ENCODE peak calls at places on chromosomes 2 and 18, in four cellular contexts. C is stimulated activated CD8-positive, alpha-beta memory T cell treated with anti-CD3 and anti-CD28 coated beads, Interleukin-7, amount 100 ng/mL, for 24 hours; E is SJSA1; G is CD8-positive, alpha-beta T cell. W is an unnamed sample.

GRCh38 chr2:100673691-100674485 is 111.1 kb downstream of the PDCL3 start:
- DNase-seq in C (no peak), G (no peak), E (no peak), W (no peak)

GRCh38 chr2:169827272-169828140 is at the start of gene UBR3:
- DNase-seq in G (peak; percentile 87), E (peak; percentile 76), C (peak; percentile 81), W (peak; percentile 67)

GRCh38 chr2:111072220-111072871 is 48.4 kb upstream of the BCL2L11 start:
- DNase-seq in C (no peak), G (no peak), E (peak; percentile 79), W (peak; percentile 40)

GRCh38 chr2:237563816-237564215 is 2.6 kb upstream of the PRLH start:
- DNase-seq in E (no peak), G (no peak), C (no peak), W (no peak)

GRCh38 chr2:238473014-238473413 is 46.3 kb downstream of the ASB1 start:
- DNase-seq in C (no peak), G (no peak), E (no peak), W (no peak)

GRCh38 chr18:25099838-25100393 is 252.1 kb downstream of the ZNF521 start:
- DNase-seq in G (no peak), E (no peak), C (no peak), W (peak; percentile 36)

GRCh38 chr2:189109921-189110397 is 69.6 kb downstream of the COL5A2 start:
- DNase-seq in E (no peak), G (no peak), C (no peak), W (no peak)

GRCh38 chr2:24410976-24411375 is 50.6 kb upstream of the ITSN2 start:
- DNase-seq in E (no peak), G (no peak), C (no peak), W (no peak)

GRCh38 chr2:126586321-126586720 is 69.6 kb upstream of the GYPC start:
- DNase-seq in C (no peak), G (no peak), E (no peak), W (no peak)

GRCh38 chr2:20419007-20419576 is 27.8 kb upstream of the RHOB start:
- DNase-seq in E (peak; percentile 56), C (no peak), G (no peak), W (no peak)

GRCh38 chr2:239644016-239644415 is 243.2 kb upstream of the HDAC4 start:
- DNase-seq in E (no peak), C (no peak), G (no peak), W (no peak)

GRCh38 chr2:51103205-51103604 is 71.3 kb upstream of the NRXN1 start:
- DNase-seq in G (no peak), E (no peak), C (no peak), W (no peak)

GRCh38 chr2:118851650-118852049 is 4.2 kb upstream of the EN1 start:
- DNase-seq in G (no peak), E (no peak), C (no peak), W (no peak)

GRCh38 chr2:45344071-45344470 is 267.0 kb downstream of the SRBD1 start:
- DNase-seq in G (no peak), C (no peak), E (no peak), W (no peak)

GRCh38 chr2:206693399-206694137 is 24.6 kb downstream of the DYTN start:
- DNase-seq in E (peak; percentile 29), G (no peak), C (no peak), W (peak; percentile 5)

GRCh38 chr2:101440127-101440738 is 34.7 kb downstream of the RFX8 start:
- DNase-seq in E (no peak), C (no peak), G (no peak), W (no peak)

GRCh38 chr2:71535526-71535925 is 82.2 kb downstream of the DYSF start:
- DNase-seq in E (no peak), G (no peak), C (no peak), W (no peak)

GRCh38 chr2:111923271-111923670 is 24.9 kb downstream of the MERTK start:
- DNase-seq in G (no peak), C (no peak), E (no peak), W (peak; percentile 41)

GRCh38 chr2:69766014-69766413 is 24.1 kb downstream of the ANXA4 start:
- DNase-seq in G (no peak), C (no peak), E (no peak), W (no peak)

GRCh38 chr2:85433511-85434089 is 15.1 kb downstream of the SH2D6 start:
- DNase-seq in E (no peak), C (no peak), G (no peak), W (peak; percentile 92)

GRCh38 chr18:37639846-37640245 is 74.2 kb upstream of the CELF4 start:
- DNase-seq in E (no peak), G (no peak), C (no peak), W (no peak)

GRCh38 chr2:96205888-96206287 is 2.7 kb downstream of the STARD7 start:
- DNase-seq in G (no peak), E (no peak), C (no peak), W (no peak)

GRCh38 chr2:196380098-196380497 is 208.7 kb upstream of the STK17B start:
- DNase-seq in C (no peak), G (no peak), E (no peak), W (no peak)

GRCh38 chr2:78701546-78701945 is 324.0 kb upstream of the REG3G start:
- DNase-seq in C (no peak), G (no peak), E (no peak), W (no peak)

GRCh38 chr2:67565761-67566160 is 168.6 kb downstream of the ETAA1 start:
- DNase-seq in E (no peak), G (no peak), C (no peak), W (peak; percentile 5)

GRCh38 chr18:70249118-70249517 is 39.7 kb upstream of the SOCS6 start:
- DNase-seq in E (peak; percentile 12), G (no peak), C (no peak), W (no peak)

GRCh38 chr2:18910843-18911242 is 321.5 kb upstream of the NT5C1B start:
- DNase-seq in G (no peak), E (peak; percentile 46), C (no peak), W (no peak)

GRCh38 chr2:113268621-113269360 is 9.9 kb downstream of the PAX8 start:
- DNase-seq in C (no peak), G (no peak), E (no peak), W (no peak)

GRCh38 chr2:235561450-235561849 is 67.6 kb downstream of the AGAP1 start:
- DNase-seq in G (no peak), E (no peak), C (no peak), W (no peak)

GRCh38 chr18:49585781-49586663 is 24.2 kb downstream of the LIPG start:
- DNase-seq in G (no peak), C (no peak), E (no peak), W (no peak)

GRCh38 chr2:174634130-174635014 is 36.8 kb upstream of the WIPF1 start:
- DNase-seq in C (no peak), G (peak; percentile 57), E (no peak), W (no peak)

GRCh38 chr2:45220227-45220626 is 211.0 kb upstream of the SIX2 start:
- DNase-seq in E (no peak), G (no peak), C (no peak), W (no peak)

GRCh38 chr18:31161757-31162418 is 768 bp downstream of the DSC1 start:
- DNase-seq in G (no peak), E (no peak), C (no peak), W (no peak)

GRCh38 chr2:160407393-160408204 is 86.0 kb downstream of the RBMS1 start:
- DNase-seq in G (peak; percentile 54), C (no peak), E (peak; percentile 81), W (no peak)

GRCh38 chr2:43174368-43175186 is 51.8 kb downstream of the ZFP36L2 start:
- DNase-seq in C (peak; percentile 35), E (peak; percentile 67), G (peak; percentile 86), W (no peak)

GRCh38 chr2:1728821-1729220 is 15.5 kb downstream of the PXDN start:
- DNase-seq in E (peak; percentile 29), C (no peak), G (no peak), W (no peak)

GRCh38 chr2:85390941-85391669 is 19.1 kb downstream of the CAPG start:
- DNase-seq in C (peak; percentile 60), E (no peak), G (peak; percentile 70), W (no peak)

GRCh38 chr2:170247882-170248393 is 70.0 kb downstream of the MYO3B start:
- DNase-seq in E (no peak), C (no peak), G (no peak), W (no peak)

GRCh38 chr18:8162797-8163196 is 446.4 kb upstream of the RAB12 start:
- DNase-seq in C (no peak), E (no peak), G (no peak), W (no peak)